ENCODE peak calls at places on chromosomes 1 and 21, in eight cellular contexts. T is cardiac fibroblast, P is dorsolateral prefrontal cortex, D is fibroblast of lung, X is lung, L is MM.1S, Y is OCI-LY7, I is heart left ventricle. U is an unnamed sample.

GRCh38 chr1:46568614-46569013 is 17.2 kb upstream of the KNCN start:
- DNase-seq in I (no peak), T (no peak), L (no peak), Y (no peak), X (no peak), P (no peak), D (no peak), U (no peak)

GRCh38 chr1:71393301-71393700 is 312.5 kb upstream of the ZRANB2 start:
- DNase-seq in I (no peak), X (no peak), L (no peak), P (no peak), D (no peak), Y (no peak), T (no peak), U (no peak)

GRCh38 chr1:197557302-197557701 is 218.0 kb downstream of the DENND1B start:
- DNase-seq in I (no peak), P (no peak), L (no peak), T (peak; percentile 51), X (no peak), D (peak; percentile 43), Y (no peak), U (no peak)

GRCh38 chr1:202045699-202046098 is 35.3 kb downstream of the ELF3 start:
- DNase-seq in I (no peak), X (no peak), T (no peak), L (no peak), Y (no peak), P (no peak), D (no peak), U (no peak)

GRCh38 chr1:172662464-172663109 is 3.7 kb downstream of the FASLG start:
- DNase-seq in L (peak; percentile 70), I (peak; percentile 71), Y (peak; percentile 7), P (no peak), D (peak; percentile 58), X (peak; percentile 41), T (peak; percentile 94), U (peak; percentile 44)

GRCh38 chr1:152309955-152310354 is 15.1 kb downstream of the FLG start:
- DNase-seq in T (no peak), D (no peak), L (no peak), X (no peak), I (peak; percentile 35), Y (no peak), P (no peak), U (no peak)

GRCh38 chr1:46084553-46085448 is 47.6 kb downstream of the PIK3R3 start:
- DNase-seq in I (no peak), T (peak; percentile 64), X (no peak), P (no peak), Y (no peak), L (no peak), D (peak; percentile 43), U (no peak)

GRCh38 chr1:36475910-36476604 is 6.7 kb downstream of the CSF3R start:
- DNase-seq in I (no peak), L (no peak), P (no peak), Y (no peak), T (no peak), D (no peak), X (no peak), U (no peak)

GRCh38 chr1:84957956-84958355 is 39.0 kb downstream of the MCOLN2 start:
- DNase-seq in T (peak; percentile 9), L (no peak), P (no peak), Y (no peak), D (no peak), X (no peak), I (no peak), U (no peak)

GRCh38 chr1:236524892-236525179 is 1.1 kb downstream of the LGALS8 start:
- DNase-seq in D (no peak), Y (peak; percentile 24), L (no peak), T (no peak), X (no peak), P (no peak), I (no peak), U (no peak)

GRCh38 chr1:112396668-112397025 is 633 bp downstream of the CTTNBP2NL start:
- DNase-seq in L (no peak), X (no peak), I (no peak), T (peak; percentile 39), Y (peak; percentile 20), P (no peak), D (peak; percentile 33), U (no peak)

GRCh38 chr1:151060241-151061011 is at the start of gene MLLT11:
- DNase-seq in D (peak; percentile 58), P (peak; percentile 67), T (peak; percentile 66), Y (peak; percentile 72), X (no peak), I (no peak), L (no peak), U (no peak)

GRCh38 chr1:111256988-111257658 is 29.6 kb downstream of the CHI3L2 start:
- DNase-seq in D (no peak), T (no peak), X (no peak), P (no peak), L (no peak), Y (no peak), I (no peak), U (no peak)

GRCh38 chr1:86324423-86324822 is 71.7 kb downstream of the ODF2L start:
- DNase-seq in D (no peak), Y (no peak), P (no peak), I (no peak), X (no peak), L (peak; percentile 42), T (no peak), U (no peak)
- H3K4me3 ChIP-seq in D (no peak overlapping the region), Y (no peak overlapping the region), P (no peak overlapping the region), I (no peak overlapping the region), X (no peak overlapping the region), L (no peak overlapping the region), T (no peak overlapping the region), U (no peak overlapping the region)

GRCh38 chr1:224482619-224483018 is 48.0 kb upstream of the WDR26 start:
- DNase-seq in T (peak; percentile 17), P (no peak), Y (no peak), X (no peak), I (no peak), D (no peak), L (peak; percentile 4), U (no peak)
- TF ChIP-seq CTCF in T (no peak), P (no peak), Y (no peak), X (no peak), I (no peak), D (no peak), L (no peak), U (no peak)

DNA sequence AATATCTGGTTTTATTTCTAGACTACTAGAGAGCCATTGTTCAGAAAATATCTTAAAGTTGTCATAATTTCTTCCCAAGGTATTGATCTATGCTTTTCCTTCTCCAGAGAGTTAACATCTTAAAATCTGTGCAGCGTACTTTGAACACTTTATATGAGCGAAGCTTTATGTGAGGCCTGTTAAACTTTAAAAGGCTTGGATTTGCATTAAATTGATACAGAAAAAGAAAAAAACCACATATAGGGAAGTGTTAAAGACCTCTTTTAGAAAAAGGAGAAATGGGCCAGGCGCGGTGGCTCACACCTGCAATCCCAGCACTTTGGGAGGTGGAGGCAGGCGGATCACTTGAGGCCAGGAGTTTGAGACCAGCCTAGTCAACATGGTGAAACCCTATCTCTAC is 59.2 kb upstream of the MORC3 start:
- DNase-seq in D (no peak), I (no peak), Y (peak; percentile 34), T (no peak), P (no peak), X (no peak), L (no peak), U (no peak)
- H3K4me3 ChIP-seq in D (peak overlapping the region; percentile 46), I (no peak overlapping the region), Y (peak overlapping the region; percentile 66), T (no peak overlapping the region), P (peak overlapping the region; percentile 56), X (no peak overlapping the region), L (peak overlapping the region; percentile 63), U (no peak overlapping the region)

DNA sequence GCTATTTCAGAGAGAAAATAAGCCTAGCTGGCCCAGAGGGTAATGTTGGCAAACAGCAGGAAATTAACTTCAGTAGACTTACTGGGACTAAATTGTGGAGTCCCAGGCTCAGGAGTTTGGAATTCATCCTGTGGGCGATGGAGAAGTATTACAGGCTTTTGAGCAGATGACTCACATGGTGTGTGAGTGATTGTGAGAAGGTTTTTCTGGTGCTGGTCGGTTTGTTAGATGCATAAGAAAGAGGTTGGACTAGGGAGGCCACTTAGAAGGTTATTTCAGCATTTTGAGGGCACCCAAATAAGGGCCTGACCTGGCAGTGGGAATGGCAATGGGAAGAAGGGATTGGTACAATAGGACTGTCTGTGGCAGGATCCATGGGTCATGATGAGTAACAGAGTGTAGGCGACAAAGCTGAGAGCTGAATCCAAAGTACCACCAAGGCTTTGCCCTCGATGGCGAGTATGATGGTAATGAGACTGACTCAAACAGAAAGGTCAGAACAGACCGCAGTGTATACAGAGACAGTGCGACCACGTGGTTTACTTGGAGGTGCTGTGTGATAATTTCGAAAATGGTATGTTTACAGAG is 69.2 kb upstream of the KIF26B start:
- DNase-seq in T (peak; percentile 94), Y (no peak), L (no peak), P (no peak), I (no peak), D (peak; percentile 95), X (peak; percentile 36), U (no peak)
- TF ChIP-seq CTCF in T (peak; percentile 34), Y (no peak), L (no peak), P (no peak), I (no peak), D (peak; percentile 15), X (no peak), U (no peak)

DNA sequence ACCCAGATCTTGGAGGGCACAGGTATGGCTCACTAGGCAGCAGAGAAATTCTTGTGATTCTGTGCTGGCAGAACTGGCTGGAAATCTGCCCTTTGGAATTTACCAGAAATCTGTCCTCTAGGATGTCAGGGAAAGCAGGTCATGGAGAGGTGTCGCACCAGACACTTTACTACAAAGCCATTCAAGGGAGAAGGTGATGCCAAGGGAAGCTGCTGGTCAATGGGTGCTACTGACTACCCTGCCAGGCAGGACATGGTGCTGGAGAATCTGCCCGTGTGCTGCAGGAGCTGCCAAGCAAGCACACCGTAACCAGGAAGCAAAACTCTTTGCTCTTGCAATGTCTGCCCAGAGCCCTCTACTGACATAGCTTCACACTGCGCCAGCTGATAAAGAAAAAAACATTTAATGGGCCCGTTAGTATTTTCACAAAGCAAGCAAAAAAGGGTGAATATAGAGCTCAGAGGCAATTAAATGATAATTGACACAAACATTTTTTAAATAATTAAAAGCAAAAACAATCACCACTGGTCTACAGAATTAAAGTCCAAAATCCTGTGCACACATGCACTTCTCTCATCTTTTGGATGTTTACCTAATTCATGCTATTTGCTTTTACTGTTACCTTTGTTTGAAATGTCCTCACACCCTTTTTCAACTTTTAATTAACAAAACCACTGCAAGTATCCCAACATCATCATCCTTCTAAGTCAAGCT is 7.2 kb upstream of the FBXO28 start:
- DNase-seq in L (peak; percentile 77), X (no peak), Y (peak; percentile 73), I (no peak), T (peak; percentile 59), D (peak; percentile 56), P (no peak), U (no peak)
- H3K4me3 ChIP-seq in L (no peak overlapping the region), X (no peak overlapping the region), Y (no peak overlapping the region), I (no peak overlapping the region), T (no peak overlapping the region), D (no peak overlapping the region), P (no peak overlapping the region), U (no peak overlapping the region)

GRCh38 chr1:41423511-41424191 is 60.8 kb downstream of the EDN2 start:
- DNase-seq in I (peak; percentile 72), T (no peak), Y (no peak), X (no peak), D (no peak), P (no peak), L (no peak), U (no peak)
- TF ChIP-seq CTCF in I (peak; percentile 36), T (peak; percentile 17), Y (peak; percentile 43), X (no peak), D (no peak), P (peak; percentile 40), L (no peak), U (peak; percentile 18)

GRCh38 chr1:231423648-231424047 is 1.6 kb upstream of the EGLN1 start:
- DNase-seq in L (no peak), Y (no peak), P (no peak), D (no peak), I (no peak), X (no peak), T (no peak), U (no peak)
- H3K4me3 ChIP-seq in L (no peak overlapping the region), Y (no peak overlapping the region), P (no peak overlapping the region), D (no peak overlapping the region), I (no peak overlapping the region), X (no peak overlapping the region), T (no peak overlapping the region), U (no peak overlapping the region)